ENCODE peak calls at places on chromosomes 3 and 15, in seven cellular contexts. V is A172; E is left ventricle myocardium superior; T is AG04449; I is T-helper 1 cell; A is lower leg skin; L is CD8-positive, alpha-beta memory T cell. X is an unnamed sample.

GRCh38 chr3:145739926-145740325 is 421.1 kb downstream of the PLOD2 start:
- DNase-seq in V (no peak), E (no peak), T (no peak), I (no peak), A (no peak), L (no peak), X (no peak)

GRCh38 chr15:84588053-84588874 is 12.5 kb upstream of the ZSCAN2 start:
- DNase-seq in V (peak), E (peak), T (no peak), I (peak), A (peak), L (peak), X (peak)

GRCh38 chr15:67444100-67444499 is 76.8 kb upstream of the C15orf61 start:
- DNase-seq in V (no peak), E (no peak), T (no peak), I (no peak), A (no peak), L (no peak), X (no peak)

GRCh38 chr15:80778621-80778963 is 578 bp upstream of the CEMIP start:
- DNase-seq in V (no peak), E (no peak), T (no peak), I (no peak), A (no peak), L (no peak), X (no peak)

GRCh38 chr3:137764563-137765309 is 621 bp downstream of the SOX14 start:
- DNase-seq in V (no peak), E (no peak), T (no peak), I (no peak), A (no peak), L (no peak), X (no peak)

GRCh38 chr15:42584031-42584765 is 8.8 kb downstream of the STARD9 start:
- DNase-seq in V (peak), E (no peak), T (no peak), I (no peak), A (no peak), L (no peak), X (no peak)

GRCh38 chr3:174023445-174023844 is 625.9 kb downstream of the NLGN1 start:
- DNase-seq in V (no peak), E (no peak), T (no peak), I (no peak), A (no peak), L (no peak), X (no peak)

GRCh38 chr3:69819283-69819682 is 80.0 kb downstream of the MITF start:
- DNase-seq in V (no peak), E (peak), T (no peak), I (no peak), A (peak), L (no peak), X (no peak)

GRCh38 chr15:37101634-37102314 is 1.4 kb upstream of the MEIS2 start:
- DNase-seq in V (peak), E (peak), T (no peak), I (peak), A (no peak), L (no peak), X (no peak)

GRCh38 chr3:134374791-134375541 is 719 bp upstream of the AMOTL2 start:
- DNase-seq in V (peak), E (peak), T (no peak), I (no peak), A (no peak), L (no peak), X (no peak)

GRCh38 chr3:194386066-194386465 is 13.0 kb downstream of the GP5 start:
- DNase-seq in V (no peak), E (no peak), T (no peak), I (no peak), A (no peak), L (no peak), X (no peak)

GRCh38 chr15:70096975-70097336 is 761 bp downstream of the TLE3 start:
- DNase-seq in V (no peak), E (no peak), T (no peak), I (no peak), A (no peak), L (no peak), X (no peak)

GRCh38 chr3:24299801-24300626 is 194.6 kb downstream of the THRB start:
- DNase-seq in V (peak), E (no peak), T (no peak), I (no peak), A (no peak), L (no peak), X (no peak)

GRCh38 chr15:101262551-101262950 is 10.7 kb upstream of the CHSY1 start:
- DNase-seq in V (no peak), E (no peak), T (no peak), I (no peak), A (no peak), L (no peak), X (no peak)

GRCh38 chr3:31653464-31653863 is 120.7 kb downstream of the STT3B start:
- DNase-seq in V (no peak), E (no peak), T (no peak), I (no peak), A (no peak), L (no peak), X (no peak)

GRCh38 chr3:17310983-17311382 is 426.2 kb downstream of the PLCL2 start:
- DNase-seq in V (no peak), E (no peak), T (no peak), I (no peak), A (no peak), L (no peak), X (no peak)

GRCh38 chr3:48614044-48614443 is 4.6 kb upstream of the UQCRC1 start:
- DNase-seq in V (no peak), E (no peak), T (peak), I (peak), A (no peak), L (no peak), X (no peak)

GRCh38 chr3:141789281-141789680 is 26.1 kb downstream of the GRK7 start:
- DNase-seq in V (peak), E (no peak), T (no peak), I (no peak), A (no peak), L (no peak), X (no peak)

GRCh38 chr3:146026547-146026946 is 134.4 kb downstream of the PLOD2 start:
- DNase-seq in V (no peak), E (no peak), T (no peak), I (no peak), A (no peak), L (no peak), X (no peak)

GRCh38 chr3:171044384-171044783 is 17.9 kb upstream of the SLC2A2 start:
- DNase-seq in V (no peak), E (no peak), T (no peak), I (no peak), A (no peak), L (no peak), X (no peak)

GRCh38 chr15:60745469-60745971 is 266.6 kb upstream of the ICE2 start:
- DNase-seq in V (no peak), E (peak), T (no peak), I (no peak), A (no peak), L (no peak), X (no peak)

GRCh38 chr3:194312743-194313281 is 38.3 kb downstream of the CPN2 start:
- DNase-seq in V (peak), E (peak), T (no peak), I (no peak), A (peak), L (no peak), X (no peak)

GRCh38 chr3:10703875-10704274 is 112.2 kb upstream of the SLC6A11 start:
- DNase-seq in V (peak), E (no peak), T (peak), I (no peak), A (no peak), L (no peak), X (no peak)